ENCODE peak calls at places on chromosomes 7 and 10, in six cellular contexts. One of them, this sample, is unnamed.

GRCh38 chr7:38628630-38629385 is 2.4 kb downstream of the AMPH start:
- DNase-seq in tibial artery: no peak
- DNase-seq in SK-N-SH: no peak
- DNase-seq in cardiac muscle cell: peak
- DNase-seq in choroid plexus epithelial cell: peak
- DNase-seq in CD8-positive, alpha-beta T cell: no peak
- DNase-seq in this sample: peak

GRCh38 chr7:140621326-140622035 is 19.1 kb downstream of the DENND2A start:
- DNase-seq in tibial artery: no peak
- DNase-seq in SK-N-SH: no peak
- DNase-seq in cardiac muscle cell: no peak
- DNase-seq in choroid plexus epithelial cell: peak
- DNase-seq in CD8-positive, alpha-beta T cell: no peak
- DNase-seq in this sample: no peak

GRCh38 chr10:25661632-25662031 is 272.4 kb upstream of the MYO3A start:
- DNase-seq in tibial artery: no peak
- DNase-seq in SK-N-SH: no peak
- DNase-seq in cardiac muscle cell: peak
- DNase-seq in choroid plexus epithelial cell: peak
- DNase-seq in CD8-positive, alpha-beta T cell: no peak
- DNase-seq in this sample: peak

GRCh38 chr7:148014473-148014872 is 576.1 kb upstream of the C7orf33 start:
- DNase-seq in tibial artery: no peak
- DNase-seq in SK-N-SH: no peak
- DNase-seq in cardiac muscle cell: no peak
- DNase-seq in choroid plexus epithelial cell: no peak
- DNase-seq in CD8-positive, alpha-beta T cell: no peak
- DNase-seq in this sample: no peak

GRCh38 chr7:49773939-49774458 is 561 bp downstream of the VWC2 start:
- DNase-seq in tibial artery: no peak
- DNase-seq in SK-N-SH: peak
- DNase-seq in cardiac muscle cell: no peak
- DNase-seq in choroid plexus epithelial cell: no peak
- DNase-seq in CD8-positive, alpha-beta T cell: no peak
- DNase-seq in this sample: no peak

GRCh38 chr10:117666131-117666530 is 123.6 kb downstream of the EMX2 start:
- DNase-seq in tibial artery: no peak
- DNase-seq in SK-N-SH: no peak
- DNase-seq in cardiac muscle cell: no peak
- DNase-seq in choroid plexus epithelial cell: no peak
- DNase-seq in CD8-positive, alpha-beta T cell: no peak
- DNase-seq in this sample: no peak

GRCh38 chr7:44486693-44487092 is 3.8 kb downstream of the NUDCD3 start:
- DNase-seq in tibial artery: no peak
- DNase-seq in SK-N-SH: no peak
- DNase-seq in cardiac muscle cell: peak
- DNase-seq in choroid plexus epithelial cell: peak
- DNase-seq in CD8-positive, alpha-beta T cell: no peak
- DNase-seq in this sample: peak

GRCh38 chr10:112369495-112370423 is 4.2 kb upstream of the ACSL5 start:
- DNase-seq in tibial artery: no peak
- DNase-seq in SK-N-SH: no peak
- DNase-seq in cardiac muscle cell: no peak
- DNase-seq in choroid plexus epithelial cell: no peak
- DNase-seq in CD8-positive, alpha-beta T cell: no peak
- DNase-seq in this sample: no peak

GRCh38 chr10:15725603-15726002 is 5.9 kb upstream of the ITGA8 start:
- DNase-seq in tibial artery: no peak
- DNase-seq in SK-N-SH: peak
- DNase-seq in cardiac muscle cell: peak
- DNase-seq in choroid plexus epithelial cell: peak
- DNase-seq in CD8-positive, alpha-beta T cell: no peak
- DNase-seq in this sample: peak

GRCh38 chr10:73768881-73769280 is 13.0 kb upstream of the CHCHD1 start:
- DNase-seq in tibial artery: peak
- DNase-seq in SK-N-SH: no peak
- DNase-seq in cardiac muscle cell: no peak
- DNase-seq in choroid plexus epithelial cell: no peak
- DNase-seq in CD8-positive, alpha-beta T cell: peak
- DNase-seq in this sample: no peak

GRCh38 chr10:13400196-13400965 is 52.3 kb upstream of the SEPHS1 start:
- DNase-seq in tibial artery: no peak
- DNase-seq in SK-N-SH: no peak
- DNase-seq in cardiac muscle cell: no peak
- DNase-seq in choroid plexus epithelial cell: no peak
- DNase-seq in CD8-positive, alpha-beta T cell: no peak
- DNase-seq in this sample: no peak

GRCh38 chr7:151240942-151241754 is 7.3 kb downstream of the SMARCD3 start:
- DNase-seq in tibial artery: peak
- DNase-seq in SK-N-SH: no peak
- DNase-seq in cardiac muscle cell: no peak
- DNase-seq in choroid plexus epithelial cell: no peak
- DNase-seq in CD8-positive, alpha-beta T cell: no peak
- DNase-seq in this sample: no peak

GRCh38 chr10:17783751-17784150 is 25.4 kb upstream of the MRC1 start:
- DNase-seq in tibial artery: no peak
- DNase-seq in SK-N-SH: no peak
- DNase-seq in cardiac muscle cell: no peak
- DNase-seq in choroid plexus epithelial cell: no peak
- DNase-seq in CD8-positive, alpha-beta T cell: no peak
- DNase-seq in this sample: no peak

DNA sequence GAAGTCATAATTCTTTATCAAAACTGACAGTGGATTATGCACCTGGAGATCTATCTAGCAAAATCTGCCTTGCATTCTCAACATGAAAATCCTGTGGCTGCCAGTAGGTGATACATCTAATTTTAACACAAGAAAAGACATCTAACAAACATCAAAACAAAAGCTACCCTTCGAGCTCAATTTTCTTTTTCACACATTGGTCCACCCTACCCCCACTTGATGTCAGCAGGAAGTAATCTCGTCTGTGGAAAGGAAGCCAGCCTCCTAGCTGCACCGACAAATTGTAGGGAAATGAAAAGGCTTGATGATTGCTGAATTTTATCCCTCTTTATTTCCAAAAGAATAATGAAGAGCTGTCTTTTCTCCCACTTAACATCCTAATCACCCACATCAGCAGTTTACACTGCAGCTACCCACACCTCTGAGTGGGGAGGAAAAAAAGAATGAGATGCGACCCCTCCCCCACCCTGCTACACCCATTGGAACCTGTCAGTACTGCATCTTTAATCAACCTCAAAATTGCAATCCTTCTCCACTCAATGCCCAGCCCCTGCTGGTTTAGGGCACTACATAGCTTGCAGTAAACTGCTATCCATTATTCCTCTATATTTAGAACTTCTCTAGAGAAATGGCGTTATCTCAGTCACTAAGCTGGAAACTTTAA is 10.6 kb upstream of the CPVL start:
- DNase-seq in tibial artery: no peak
- DNase-seq in SK-N-SH: peak
- DNase-seq in cardiac muscle cell: no peak
- DNase-seq in choroid plexus epithelial cell: no peak
- DNase-seq in CD8-positive, alpha-beta T cell: no peak
- DNase-seq in this sample: no peak
- TF ChIP-seq CTCF in tibial artery: no peak
- TF ChIP-seq CTCF in SK-N-SH: no peak
- TF ChIP-seq CTCF in cardiac muscle cell: no peak
- TF ChIP-seq CTCF in choroid plexus epithelial cell: no peak
- TF ChIP-seq CTCF in CD8-positive, alpha-beta T cell: no peak
- TF ChIP-seq CTCF in this sample: no peak

DNA sequence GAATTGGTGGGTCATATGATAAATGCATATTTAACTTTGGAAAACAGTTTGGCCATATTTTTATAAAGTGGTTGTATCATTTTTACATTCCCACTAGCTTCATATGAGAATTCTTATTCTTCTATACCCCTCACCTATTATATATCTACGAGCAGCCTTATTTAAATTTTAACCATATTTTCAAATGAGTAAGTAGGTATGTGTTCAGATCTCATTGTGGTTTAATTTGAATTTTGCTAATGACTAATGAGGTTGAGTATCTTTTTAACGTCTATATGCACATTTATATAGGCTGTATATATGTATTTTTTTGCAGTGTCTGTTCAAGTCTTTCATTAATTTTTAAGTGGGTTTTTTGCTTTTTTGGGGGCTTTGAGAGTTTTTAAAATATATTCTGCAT is 14.2 kb downstream of the RAB18 start:
- DNase-seq in tibial artery: no peak
- DNase-seq in SK-N-SH: no peak
- DNase-seq in cardiac muscle cell: no peak
- DNase-seq in choroid plexus epithelial cell: no peak
- DNase-seq in CD8-positive, alpha-beta T cell: no peak
- DNase-seq in this sample: no peak
- H3K4me3 ChIP-seq in tibial artery: no peak
- H3K4me3 ChIP-seq in SK-N-SH: no peak
- H3K4me3 ChIP-seq in cardiac muscle cell: no peak
- H3K4me3 ChIP-seq in choroid plexus epithelial cell: no peak
- H3K4me3 ChIP-seq in CD8-positive, alpha-beta T cell: no peak
- H3K4me3 ChIP-seq in this sample: no peak

DNA sequence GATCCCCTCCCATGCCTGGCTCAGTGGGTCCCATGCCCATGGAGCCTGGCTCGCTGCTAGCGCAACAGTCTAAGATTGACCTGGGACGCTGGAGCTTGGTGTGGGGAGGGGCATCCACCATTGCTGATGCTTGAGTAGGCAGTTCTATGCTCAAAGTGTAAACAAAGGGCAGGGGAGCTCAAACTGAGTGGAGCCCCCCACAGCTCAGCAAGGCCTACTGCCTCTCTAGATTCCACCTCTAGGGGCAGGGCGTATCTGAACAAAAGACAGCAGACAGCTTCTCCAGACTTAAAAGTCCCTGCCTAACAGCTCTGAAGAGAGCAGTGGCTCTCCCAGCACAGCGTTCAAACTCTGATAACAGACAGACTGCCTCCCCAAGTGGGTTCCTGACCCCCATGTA is 31.2 kb upstream of the FFAR4 start:
- DNase-seq in tibial artery: no peak
- DNase-seq in SK-N-SH: no peak
- DNase-seq in cardiac muscle cell: no peak
- DNase-seq in choroid plexus epithelial cell: no peak
- DNase-seq in CD8-positive, alpha-beta T cell: no peak
- DNase-seq in this sample: no peak
- TF ChIP-seq CTCF in tibial artery: no peak
- TF ChIP-seq CTCF in SK-N-SH: no peak
- TF ChIP-seq CTCF in cardiac muscle cell: no peak
- TF ChIP-seq CTCF in choroid plexus epithelial cell: no peak
- TF ChIP-seq CTCF in CD8-positive, alpha-beta T cell: no peak
- TF ChIP-seq CTCF in this sample: no peak

DNA sequence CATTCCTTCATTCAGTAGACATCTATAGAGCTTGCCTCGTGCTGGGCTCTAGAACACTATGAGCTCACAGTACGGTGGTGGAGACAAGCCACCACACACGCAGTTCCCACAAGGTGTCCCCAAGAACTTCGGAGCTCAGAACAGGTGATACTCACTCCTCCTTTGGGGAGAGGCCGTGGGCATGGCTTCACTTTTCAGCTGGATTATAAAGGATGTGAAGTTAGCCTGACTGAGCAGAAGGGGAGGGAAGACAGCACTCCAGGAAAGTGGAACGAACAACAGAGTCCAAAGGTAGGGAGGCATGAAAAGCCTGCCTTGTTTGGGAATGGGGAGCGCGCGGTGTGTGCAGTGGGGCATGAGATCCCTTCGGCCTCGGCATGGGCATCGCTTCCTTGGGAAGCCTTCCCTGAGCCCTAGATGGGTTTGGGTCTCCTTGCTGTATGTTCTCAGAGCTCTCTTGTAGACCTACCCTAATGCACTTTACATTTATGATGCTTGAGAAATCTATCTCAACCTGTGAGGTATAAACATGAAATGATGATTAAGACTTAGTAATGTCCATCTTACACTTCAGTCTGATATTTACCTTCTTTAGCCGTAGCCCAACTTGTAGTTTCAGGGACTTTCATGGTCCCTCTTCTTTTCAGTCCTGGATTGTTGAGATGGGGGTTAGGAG is 852 bp upstream of the OGA start:
- DNase-seq in tibial artery: no peak
- DNase-seq in SK-N-SH: no peak
- DNase-seq in cardiac muscle cell: no peak
- DNase-seq in choroid plexus epithelial cell: no peak
- DNase-seq in CD8-positive, alpha-beta T cell: no peak
- DNase-seq in this sample: no peak
- H3K4me3 ChIP-seq in tibial artery: peak
- H3K4me3 ChIP-seq in SK-N-SH: peak
- H3K4me3 ChIP-seq in cardiac muscle cell: peak
- H3K4me3 ChIP-seq in choroid plexus epithelial cell: peak
- H3K4me3 ChIP-seq in CD8-positive, alpha-beta T cell: peak
- H3K4me3 ChIP-seq in this sample: peak

This sample was measured in fibroblast of villous mesenchyme.